ENCODE peak calls at places on chromosomes 5 and 9, in nine cellular contexts. One of them, this sample, is unnamed.

GRCh38 chr5:101678494-101679193 is 617.4 kb downstream of the SLCO4C1 start:
- DNase-seq in GM23338: peak
- DNase-seq in GM06990: peak
- DNase-seq in NCI-H446: peak
- DNase-seq in transverse colon: peak
- DNase-seq in NB4: peak
- DNase-seq in Kasumi-1: peak
- DNase-seq in activated B cell treated with CpG ODN at 0.5 μM for 24 hours: no peak
- DNase-seq in stimulated activated effector memory CD8-positive, alpha-beta T cell treated with anti-CD3 and anti-CD28 coated beads, Interleukin-12 subunit alpha, Interleukin-12 subunit beta, amount 100 ng/mL, for 72 hours: peak
- DNase-seq in this sample: no peak

GRCh38 chr9:83166369-83166768 is 103.4 kb upstream of the RASEF start:
- DNase-seq in GM23338: no peak
- DNase-seq in GM06990: no peak
- DNase-seq in NCI-H446: no peak
- DNase-seq in transverse colon: peak
- DNase-seq in NB4: no peak
- DNase-seq in Kasumi-1: no peak
- DNase-seq in activated B cell treated with CpG ODN at 0.5 μM for 24 hours: no peak
- DNase-seq in stimulated activated effector memory CD8-positive, alpha-beta T cell treated with anti-CD3 and anti-CD28 coated beads, Interleukin-12 subunit alpha, Interleukin-12 subunit beta, amount 100 ng/mL, for 72 hours: no peak
- DNase-seq in this sample: no peak

GRCh38 chr9:88534456-88535225 is at the start of gene NXNL2:
- DNase-seq in GM23338: peak
- DNase-seq in GM06990: peak
- DNase-seq in NCI-H446: no peak
- DNase-seq in transverse colon: peak
- DNase-seq in NB4: peak
- DNase-seq in Kasumi-1: no peak
- DNase-seq in activated B cell treated with CpG ODN at 0.5 μM for 24 hours: no peak
- DNase-seq in stimulated activated effector memory CD8-positive, alpha-beta T cell treated with anti-CD3 and anti-CD28 coated beads, Interleukin-12 subunit alpha, Interleukin-12 subunit beta, amount 100 ng/mL, for 72 hours: no peak
- DNase-seq in this sample: no peak

GRCh38 chr5:66742083-66742895 is 146.1 kb downstream of the MAST4 start:
- DNase-seq in GM23338: peak
- DNase-seq in GM06990: no peak
- DNase-seq in NCI-H446: no peak
- DNase-seq in transverse colon: peak
- DNase-seq in NB4: peak
- DNase-seq in Kasumi-1: no peak
- DNase-seq in activated B cell treated with CpG ODN at 0.5 μM for 24 hours: no peak
- DNase-seq in stimulated activated effector memory CD8-positive, alpha-beta T cell treated with anti-CD3 and anti-CD28 coated beads, Interleukin-12 subunit alpha, Interleukin-12 subunit beta, amount 100 ng/mL, for 72 hours: no peak
- DNase-seq in this sample: no peak

GRCh38 chr9:117917873-117918272 is 213.7 kb downstream of the TLR4 start:
- DNase-seq in GM23338: no peak
- DNase-seq in GM06990: no peak
- DNase-seq in NCI-H446: no peak
- DNase-seq in transverse colon: no peak
- DNase-seq in NB4: no peak
- DNase-seq in Kasumi-1: no peak
- DNase-seq in activated B cell treated with CpG ODN at 0.5 μM for 24 hours: no peak
- DNase-seq in stimulated activated effector memory CD8-positive, alpha-beta T cell treated with anti-CD3 and anti-CD28 coated beads, Interleukin-12 subunit alpha, Interleukin-12 subunit beta, amount 100 ng/mL, for 72 hours: no peak
- DNase-seq in this sample: no peak

GRCh38 chr9:36882117-36882465 is 152.0 kb downstream of the PAX5 start:
- DNase-seq in GM23338: no peak
- DNase-seq in GM06990: no peak
- DNase-seq in NCI-H446: no peak
- DNase-seq in transverse colon: no peak
- DNase-seq in NB4: no peak
- DNase-seq in Kasumi-1: no peak
- DNase-seq in activated B cell treated with CpG ODN at 0.5 μM for 24 hours: no peak
- DNase-seq in stimulated activated effector memory CD8-positive, alpha-beta T cell treated with anti-CD3 and anti-CD28 coated beads, Interleukin-12 subunit alpha, Interleukin-12 subunit beta, amount 100 ng/mL, for 72 hours: no peak
- DNase-seq in this sample: no peak

GRCh38 chr9:15513335-15513734 is 2.6 kb upstream of the PSIP1 start:
- DNase-seq in GM23338: peak
- DNase-seq in GM06990: no peak
- DNase-seq in NCI-H446: peak
- DNase-seq in transverse colon: no peak
- DNase-seq in NB4: peak
- DNase-seq in Kasumi-1: no peak
- DNase-seq in activated B cell treated with CpG ODN at 0.5 μM for 24 hours: no peak
- DNase-seq in stimulated activated effector memory CD8-positive, alpha-beta T cell treated with anti-CD3 and anti-CD28 coated beads, Interleukin-12 subunit alpha, Interleukin-12 subunit beta, amount 100 ng/mL, for 72 hours: no peak
- DNase-seq in this sample: no peak

GRCh38 chr9:128304971-128305288 is 17.3 kb downstream of the TRUB2 start:
- DNase-seq in GM23338: no peak
- DNase-seq in GM06990: no peak
- DNase-seq in NCI-H446: no peak
- DNase-seq in transverse colon: peak
- DNase-seq in NB4: no peak
- DNase-seq in Kasumi-1: no peak
- DNase-seq in activated B cell treated with CpG ODN at 0.5 μM for 24 hours: no peak
- DNase-seq in stimulated activated effector memory CD8-positive, alpha-beta T cell treated with anti-CD3 and anti-CD28 coated beads, Interleukin-12 subunit alpha, Interleukin-12 subunit beta, amount 100 ng/mL, for 72 hours: no peak
- DNase-seq in this sample: no peak

GRCh38 chr9:128203842-128204551 is 818 bp downstream of the DNM1 start:
- DNase-seq in GM23338: peak
- DNase-seq in GM06990: no peak
- DNase-seq in NCI-H446: peak
- DNase-seq in transverse colon: no peak
- DNase-seq in NB4: peak
- DNase-seq in Kasumi-1: peak
- DNase-seq in activated B cell treated with CpG ODN at 0.5 μM for 24 hours: peak
- DNase-seq in stimulated activated effector memory CD8-positive, alpha-beta T cell treated with anti-CD3 and anti-CD28 coated beads, Interleukin-12 subunit alpha, Interleukin-12 subunit beta, amount 100 ng/mL, for 72 hours: no peak
- DNase-seq in this sample: no peak

GRCh38 chr9:108168451-108168850 is 678.9 kb upstream of the KLF4 start:
- DNase-seq in GM23338: no peak
- DNase-seq in GM06990: no peak
- DNase-seq in NCI-H446: no peak
- DNase-seq in transverse colon: no peak
- DNase-seq in NB4: no peak
- DNase-seq in Kasumi-1: no peak
- DNase-seq in activated B cell treated with CpG ODN at 0.5 μM for 24 hours: no peak
- DNase-seq in stimulated activated effector memory CD8-positive, alpha-beta T cell treated with anti-CD3 and anti-CD28 coated beads, Interleukin-12 subunit alpha, Interleukin-12 subunit beta, amount 100 ng/mL, for 72 hours: no peak
- DNase-seq in this sample: no peak

GRCh38 chr9:12723409-12724028 is 30.3 kb downstream of the TYRP1 start:
- DNase-seq in GM23338: peak
- DNase-seq in GM06990: no peak
- DNase-seq in NCI-H446: peak
- DNase-seq in transverse colon: no peak
- DNase-seq in NB4: peak
- DNase-seq in Kasumi-1: peak
- DNase-seq in activated B cell treated with CpG ODN at 0.5 μM for 24 hours: no peak
- DNase-seq in stimulated activated effector memory CD8-positive, alpha-beta T cell treated with anti-CD3 and anti-CD28 coated beads, Interleukin-12 subunit alpha, Interleukin-12 subunit beta, amount 100 ng/mL, for 72 hours: no peak
- DNase-seq in this sample: no peak

GRCh38 chr9:133472277-133472645 is 6.6 kb downstream of the SLC2A6 start:
- DNase-seq in GM23338: no peak
- DNase-seq in GM06990: no peak
- DNase-seq in NCI-H446: no peak
- DNase-seq in transverse colon: no peak
- DNase-seq in NB4: no peak
- DNase-seq in Kasumi-1: no peak
- DNase-seq in activated B cell treated with CpG ODN at 0.5 μM for 24 hours: no peak
- DNase-seq in stimulated activated effector memory CD8-positive, alpha-beta T cell treated with anti-CD3 and anti-CD28 coated beads, Interleukin-12 subunit alpha, Interleukin-12 subunit beta, amount 100 ng/mL, for 72 hours: no peak
- DNase-seq in this sample: no peak

GRCh38 chr5:79562351-79563246 is 48.7 kb upstream of the HOMER1 start:
- DNase-seq in GM23338: no peak
- DNase-seq in GM06990: no peak
- DNase-seq in NCI-H446: no peak
- DNase-seq in transverse colon: no peak
- DNase-seq in NB4: no peak
- DNase-seq in Kasumi-1: no peak
- DNase-seq in activated B cell treated with CpG ODN at 0.5 μM for 24 hours: no peak
- DNase-seq in stimulated activated effector memory CD8-positive, alpha-beta T cell treated with anti-CD3 and anti-CD28 coated beads, Interleukin-12 subunit alpha, Interleukin-12 subunit beta, amount 100 ng/mL, for 72 hours: no peak
- DNase-seq in this sample: no peak

GRCh38 chr9:93673844-93674334 is 97.5 kb downstream of the PHF2 start:
- DNase-seq in GM23338: no peak
- DNase-seq in GM06990: no peak
- DNase-seq in NCI-H446: no peak
- DNase-seq in transverse colon: peak
- DNase-seq in NB4: no peak
- DNase-seq in Kasumi-1: no peak
- DNase-seq in activated B cell treated with CpG ODN at 0.5 μM for 24 hours: peak
- DNase-seq in stimulated activated effector memory CD8-positive, alpha-beta T cell treated with anti-CD3 and anti-CD28 coated beads, Interleukin-12 subunit alpha, Interleukin-12 subunit beta, amount 100 ng/mL, for 72 hours: no peak
- DNase-seq in this sample: peak

GRCh38 chr5:113652161-113652560 is 138.7 kb downstream of the YTHDC2 start:
- DNase-seq in GM23338: no peak
- DNase-seq in GM06990: no peak
- DNase-seq in NCI-H446: no peak
- DNase-seq in transverse colon: no peak
- DNase-seq in NB4: no peak
- DNase-seq in Kasumi-1: no peak
- DNase-seq in activated B cell treated with CpG ODN at 0.5 μM for 24 hours: no peak
- DNase-seq in stimulated activated effector memory CD8-positive, alpha-beta T cell treated with anti-CD3 and anti-CD28 coated beads, Interleukin-12 subunit alpha, Interleukin-12 subunit beta, amount 100 ng/mL, for 72 hours: no peak
- DNase-seq in this sample: no peak

GRCh38 chr5:157148734-157149615 is 6.3 kb upstream of the MED7 start:
- DNase-seq in GM23338: peak
- DNase-seq in GM06990: no peak
- DNase-seq in NCI-H446: peak
- DNase-seq in transverse colon: peak
- DNase-seq in NB4: peak
- DNase-seq in Kasumi-1: peak
- DNase-seq in activated B cell treated with CpG ODN at 0.5 μM for 24 hours: no peak
- DNase-seq in stimulated activated effector memory CD8-positive, alpha-beta T cell treated with anti-CD3 and anti-CD28 coated beads, Interleukin-12 subunit alpha, Interleukin-12 subunit beta, amount 100 ng/mL, for 72 hours: peak
- DNase-seq in this sample: no peak